ENCODE peak calls at places on chromosome 1, in eight cellular contexts. One of them, this sample, is unnamed.

GRCh38 chr1:231596337-231596791 is 30.2 kb upstream of the DISC1 start:
- DNase-seq in sigmoid colon: no peak
- DNase-seq in esophagus squamous epithelium: no peak
- DNase-seq in stomach: no peak
- DNase-seq in breast epithelium: no peak
- DNase-seq in HCT116: no peak
- DNase-seq in GM12892: no peak
- DNase-seq in IMR-90: no peak
- DNase-seq in this sample: no peak

GRCh38 chr1:160711528-160712311 is at the start of gene CD48:
- DNase-seq in sigmoid colon: no peak
- DNase-seq in esophagus squamous epithelium: no peak
- DNase-seq in stomach: no peak
- DNase-seq in breast epithelium: no peak
- DNase-seq in HCT116: no peak
- DNase-seq in GM12892: no peak
- DNase-seq in IMR-90: no peak
- DNase-seq in this sample: no peak

GRCh38 chr1:109764561-109765482 is 1.1 kb upstream of the EPS8L3 start:
- DNase-seq in sigmoid colon: peak
- DNase-seq in esophagus squamous epithelium: no peak
- DNase-seq in stomach: peak
- DNase-seq in breast epithelium: peak
- DNase-seq in HCT116: no peak
- DNase-seq in GM12892: no peak
- DNase-seq in IMR-90: no peak
- DNase-seq in this sample: peak

GRCh38 chr1:220701974-220702373 is 11.8 kb downstream of the C1orf115 start:
- DNase-seq in sigmoid colon: no peak
- DNase-seq in esophagus squamous epithelium: no peak
- DNase-seq in stomach: no peak
- DNase-seq in breast epithelium: no peak
- DNase-seq in HCT116: no peak
- DNase-seq in GM12892: no peak
- DNase-seq in IMR-90: no peak
- DNase-seq in this sample: no peak

GRCh38 chr1:84442256-84442655 is 36.8 kb upstream of the RPF1 start:
- DNase-seq in sigmoid colon: no peak
- DNase-seq in esophagus squamous epithelium: no peak
- DNase-seq in stomach: no peak
- DNase-seq in breast epithelium: no peak
- DNase-seq in HCT116: peak
- DNase-seq in GM12892: peak
- DNase-seq in IMR-90: peak
- DNase-seq in this sample: no peak

GRCh38 chr1:15799004-15799867 is 8.2 kb downstream of the UQCRHL start:
- DNase-seq in sigmoid colon: peak
- DNase-seq in esophagus squamous epithelium: no peak
- DNase-seq in stomach: peak
- DNase-seq in breast epithelium: peak
- DNase-seq in HCT116: peak
- DNase-seq in GM12892: no peak
- DNase-seq in IMR-90: peak
- DNase-seq in this sample: peak

GRCh38 chr1:157088607-157089006 is 11.0 kb downstream of the ETV3L start:
- DNase-seq in sigmoid colon: no peak
- DNase-seq in esophagus squamous epithelium: no peak
- DNase-seq in stomach: no peak
- DNase-seq in breast epithelium: no peak
- DNase-seq in HCT116: no peak
- DNase-seq in GM12892: no peak
- DNase-seq in IMR-90: no peak
- DNase-seq in this sample: no peak

GRCh38 chr1:235632538-235633219 is 16.9 kb downstream of the GNG4 start:
- DNase-seq in sigmoid colon: peak
- DNase-seq in esophagus squamous epithelium: no peak
- DNase-seq in stomach: no peak
- DNase-seq in breast epithelium: no peak
- DNase-seq in HCT116: no peak
- DNase-seq in GM12892: no peak
- DNase-seq in IMR-90: peak
- DNase-seq in this sample: no peak

GRCh38 chr1:109769335-109770078 is 5.8 kb upstream of the EPS8L3 start:
- DNase-seq in sigmoid colon: peak
- DNase-seq in esophagus squamous epithelium: no peak
- DNase-seq in stomach: peak
- DNase-seq in breast epithelium: peak
- DNase-seq in HCT116: no peak
- DNase-seq in GM12892: no peak
- DNase-seq in IMR-90: peak
- DNase-seq in this sample: peak

GRCh38 chr1:230067441-230067870 is 418 bp downstream of the GALNT2 start:
- DNase-seq in sigmoid colon: peak
- DNase-seq in esophagus squamous epithelium: no peak
- DNase-seq in stomach: no peak
- DNase-seq in breast epithelium: no peak
- DNase-seq in HCT116: no peak
- DNase-seq in GM12892: peak
- DNase-seq in IMR-90: no peak
- DNase-seq in this sample: peak

GRCh38 chr1:33735624-33736023 is 128.3 kb upstream of the HMGB4 start:
- DNase-seq in sigmoid colon: no peak
- DNase-seq in esophagus squamous epithelium: no peak
- DNase-seq in stomach: no peak
- DNase-seq in breast epithelium: no peak
- DNase-seq in HCT116: peak
- DNase-seq in GM12892: no peak
- DNase-seq in IMR-90: no peak
- DNase-seq in this sample: no peak

GRCh38 chr1:98429851-98430496 is 231.5 kb upstream of the SNX7 start:
- DNase-seq in sigmoid colon: no peak
- DNase-seq in esophagus squamous epithelium: no peak
- DNase-seq in stomach: no peak
- DNase-seq in breast epithelium: no peak
- DNase-seq in HCT116: no peak
- DNase-seq in GM12892: no peak
- DNase-seq in IMR-90: no peak
- DNase-seq in this sample: no peak

GRCh38 chr1:62676606-62677356 is 11.4 kb downstream of the DOCK7 start:
- DNase-seq in sigmoid colon: no peak
- DNase-seq in esophagus squamous epithelium: no peak
- DNase-seq in stomach: no peak
- DNase-seq in breast epithelium: no peak
- DNase-seq in HCT116: no peak
- DNase-seq in GM12892: no peak
- DNase-seq in IMR-90: peak
- DNase-seq in this sample: no peak

GRCh38 chr1:111507411-111508201 is 4.2 kb upstream of the ADORA3 start:
- DNase-seq in sigmoid colon: peak
- DNase-seq in esophagus squamous epithelium: peak
- DNase-seq in stomach: peak
- DNase-seq in breast epithelium: no peak
- DNase-seq in HCT116: no peak
- DNase-seq in GM12892: peak
- DNase-seq in IMR-90: peak
- DNase-seq in this sample: peak
- TF ChIP-seq POLR2A in sigmoid colon: no peak
- TF ChIP-seq POLR2A in esophagus squamous epithelium: peak
- TF ChIP-seq POLR2A in stomach: no peak
- TF ChIP-seq POLR2A in breast epithelium: no peak
- TF ChIP-seq POLR2A in HCT116: no peak
- TF ChIP-seq POLR2A in GM12892: peak
- TF ChIP-seq POLR2A in IMR-90: no peak
- TF ChIP-seq POLR2A in this sample: no peak

DNA sequence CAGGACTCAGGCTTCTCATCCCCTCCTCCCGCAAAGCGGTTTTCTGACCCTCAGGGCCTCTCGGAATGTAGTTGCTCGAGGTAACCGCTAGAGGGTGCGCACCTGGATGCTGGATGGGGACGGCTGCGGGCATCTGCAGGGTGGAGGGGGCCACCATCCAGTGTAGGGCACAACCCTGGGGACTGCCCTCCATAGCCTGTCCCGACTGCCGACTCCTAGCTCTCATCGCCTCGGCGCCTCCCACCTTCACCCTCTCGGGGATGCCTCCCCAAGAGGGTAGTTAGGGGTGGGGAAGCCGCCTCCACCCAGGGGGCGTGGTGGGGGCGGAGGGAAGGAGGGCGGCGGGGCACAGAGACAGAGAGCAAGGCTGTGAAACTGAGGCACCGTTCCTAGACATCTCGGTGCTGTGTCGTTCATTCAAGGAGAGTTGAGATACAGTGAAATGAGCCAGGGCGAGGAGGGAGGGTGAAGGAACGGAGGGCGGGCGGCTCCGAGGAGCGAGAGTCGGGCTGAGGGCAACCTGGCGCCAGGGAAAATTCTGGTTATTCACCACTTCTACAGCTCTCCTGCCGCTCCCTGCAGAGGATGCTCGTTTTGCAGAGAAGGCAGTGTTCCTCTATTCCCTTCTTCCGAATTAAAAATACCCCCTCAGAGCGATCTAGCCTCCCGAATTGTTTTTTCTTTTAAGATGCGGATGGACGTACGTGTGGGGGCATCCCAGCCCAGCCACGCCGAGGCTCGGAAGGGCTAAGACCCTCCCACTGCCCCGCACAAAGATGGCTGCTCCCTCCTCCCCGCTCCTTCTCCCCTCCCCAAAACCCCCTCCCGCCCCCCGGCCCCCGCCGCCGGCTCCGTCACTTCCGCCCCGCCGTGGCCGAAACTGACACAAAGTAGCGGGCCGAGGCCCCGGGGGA is at the start of gene ATP8B2:
- DNase-seq in sigmoid colon: peak
- DNase-seq in esophagus squamous epithelium: no peak
- DNase-seq in stomach: peak
- DNase-seq in breast epithelium: no peak
- DNase-seq in HCT116: peak
- DNase-seq in GM12892: peak
- DNase-seq in IMR-90: peak
- DNase-seq in this sample: peak
- TF ChIP-seq POLR2A in sigmoid colon: no peak
- TF ChIP-seq POLR2A in esophagus squamous epithelium: no peak
- TF ChIP-seq POLR2A in stomach: no peak
- TF ChIP-seq POLR2A in breast epithelium: no peak
- TF ChIP-seq POLR2A in HCT116: no peak
- TF ChIP-seq POLR2A in GM12892: no peak
- TF ChIP-seq POLR2A in IMR-90: no peak
- TF ChIP-seq POLR2A in this sample: no peak

DNA sequence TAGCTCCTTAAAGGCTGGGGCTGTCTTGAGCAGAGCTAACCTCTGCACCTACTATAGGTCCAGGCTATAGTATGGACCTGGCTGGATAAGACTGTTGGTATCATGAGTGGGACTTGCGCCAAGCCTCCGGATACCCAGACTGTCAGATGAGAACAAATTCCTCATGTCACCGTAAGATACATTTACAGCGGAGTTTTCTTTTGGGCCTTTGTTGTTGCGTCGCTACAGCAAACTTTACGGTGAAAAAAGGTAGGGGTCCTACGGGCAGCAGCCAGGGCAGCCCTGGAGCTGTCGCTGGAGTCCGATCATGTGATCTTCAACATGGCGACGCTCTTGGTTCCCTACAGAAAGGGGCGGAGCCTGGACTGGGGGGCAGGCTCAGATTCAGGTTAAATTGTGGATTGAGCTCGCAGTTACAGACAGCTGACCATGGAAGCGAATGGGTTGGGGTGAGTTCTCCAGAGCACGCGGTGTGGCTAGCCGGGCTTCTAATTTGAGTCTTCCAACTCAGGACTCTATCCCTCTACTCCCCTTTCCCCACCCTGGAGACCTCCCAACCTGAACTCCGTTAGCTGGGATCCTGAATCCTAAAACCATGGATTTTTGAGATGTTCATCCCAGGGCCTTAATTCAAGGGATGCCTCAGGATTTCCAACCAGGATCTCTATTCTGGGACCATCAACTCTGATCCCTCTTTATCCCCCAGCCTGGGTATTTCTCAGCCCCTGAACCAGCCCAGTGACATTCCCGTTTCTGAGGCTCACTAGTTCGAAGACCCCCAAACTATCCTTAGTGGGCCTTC is at the start of gene UROD:
- DNase-seq in sigmoid colon: peak
- DNase-seq in esophagus squamous epithelium: peak
- DNase-seq in stomach: peak
- DNase-seq in breast epithelium: peak
- DNase-seq in HCT116: peak
- DNase-seq in GM12892: peak
- DNase-seq in IMR-90: peak
- DNase-seq in this sample: peak
- TF ChIP-seq POLR2A in sigmoid colon: peak
- TF ChIP-seq POLR2A in esophagus squamous epithelium: peak
- TF ChIP-seq POLR2A in stomach: no peak
- TF ChIP-seq POLR2A in breast epithelium: no peak
- TF ChIP-seq POLR2A in HCT116: peak
- TF ChIP-seq POLR2A in GM12892: peak
- TF ChIP-seq POLR2A in IMR-90: peak
- TF ChIP-seq POLR2A in this sample: peak

DNA sequence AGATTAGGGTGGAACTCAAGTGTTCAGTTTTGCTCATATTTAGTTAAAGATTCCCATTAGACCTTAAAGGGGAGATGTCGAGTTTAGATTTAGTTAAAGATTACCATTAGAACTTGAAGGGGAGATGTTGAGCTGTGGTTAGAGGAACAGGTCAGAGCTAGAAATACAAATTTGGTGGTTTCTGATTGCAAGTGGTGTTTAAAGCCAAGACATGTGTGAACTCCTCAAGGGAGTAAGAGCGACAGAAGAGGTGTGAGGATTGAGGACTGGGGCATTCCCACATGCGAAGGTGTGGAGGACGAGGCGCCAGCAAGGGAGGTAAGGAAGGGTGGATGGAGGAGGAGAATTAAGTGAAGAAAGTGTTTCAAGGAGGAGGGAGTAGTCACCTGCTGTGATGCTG is 168.6 kb downstream of the IER5 start:
- DNase-seq in sigmoid colon: no peak
- DNase-seq in esophagus squamous epithelium: no peak
- DNase-seq in stomach: no peak
- DNase-seq in breast epithelium: no peak
- DNase-seq in HCT116: no peak
- DNase-seq in GM12892: no peak
- DNase-seq in IMR-90: no peak
- DNase-seq in this sample: no peak
- TF ChIP-seq POLR2A in sigmoid colon: no peak
- TF ChIP-seq POLR2A in esophagus squamous epithelium: no peak
- TF ChIP-seq POLR2A in stomach: no peak
- TF ChIP-seq POLR2A in breast epithelium: no peak
- TF ChIP-seq POLR2A in HCT116: no peak
- TF ChIP-seq POLR2A in GM12892: no peak
- TF ChIP-seq POLR2A in IMR-90: no peak
- TF ChIP-seq POLR2A in this sample: no peak

This sample was measured in suprapubic skin.